ENCODE peak calls at places on chromosomes 11 and 22, in four cellular contexts. V is non-pigmented ciliary epithelial cell; L is activated CD8-positive, alpha-beta memory T cell treated with anti-CD3 and anti-CD28 coated beads for 1 hour; R is stimulated activated naive CD4-positive, alpha-beta T cell. T is an unnamed sample.

GRCh38 chr11:130789241-130789640 is 127.0 kb downstream of the SNX19 start:
- DNase-seq in V (no peak), L (no peak), R (no peak), T (no peak)

GRCh38 chr11:75269896-75270295 is 29.3 kb downstream of the TPBGL start:
- DNase-seq in V (no peak), L (no peak), R (no peak), T (no peak)

GRCh38 chr22:44702479-44703219 is 645 bp downstream of the PRR5 start:
- DNase-seq in V (no peak), L (no peak), R (peak), T (no peak)

GRCh38 chr11:117610901-117611300 is 186.1 kb downstream of the DSCAML1 start:
- DNase-seq in V (no peak), L (no peak), R (no peak), T (no peak)

GRCh38 chr11:1338201-1339065 is 29.0 kb upstream of the TOLLIP start:
- DNase-seq in V (no peak), L (no peak), R (peak), T (no peak)

GRCh38 chr11:112539741-112540140 is 279.1 kb upstream of the PLET1 start:
- DNase-seq in V (no peak), L (no peak), R (no peak), T (no peak)

GRCh38 chr11:94805994-94806393 is 37.8 kb downstream of the AMOTL1 start:
- DNase-seq in V (no peak), L (no peak), R (no peak), T (no peak)

GRCh38 chr22:31526275-31526674 is 29.9 kb downstream of the SFI1 start:
- DNase-seq in V (no peak), L (no peak), R (no peak), T (no peak)

GRCh38 chr11:33478111-33478573 is 221.0 kb downstream of the HIPK3 start:
- DNase-seq in V (no peak), L (no peak), R (no peak), T (no peak)

GRCh38 chr11:45285931-45286632 is at the start of gene SYT13:
- DNase-seq in V (no peak), L (no peak), R (no peak), T (no peak)

GRCh38 chr22:43777204-43777671 is 34.9 kb downstream of the EFCAB6 start:
- DNase-seq in V (peak), L (no peak), R (no peak), T (no peak)

GRCh38 chr11:36022891-36023290 is 79.0 kb downstream of the LDLRAD3 start:
- DNase-seq in V (no peak), L (no peak), R (no peak), T (no peak)

GRCh38 chr11:112588252-112588668 is 327.6 kb upstream of the PLET1 start:
- DNase-seq in V (peak), L (no peak), R (peak), T (peak)

GRCh38 chr11:27241316-27242122 is 121.5 kb downstream of the CCDC34 start:
- DNase-seq in V (no peak), L (no peak), R (no peak), T (no peak)

GRCh38 chr11:12189543-12190235 is 79.3 kb downstream of the MICAL2 start:
- DNase-seq in V (no peak), L (no peak), R (peak), T (peak)

GRCh38 chr11:12087075-12087775 is 23.2 kb upstream of the MICAL2 start:
- DNase-seq in V (no peak), L (no peak), R (peak), T (peak)

GRCh38 chr11:18523079-18523478 is 3.7 kb downstream of the TSG101 start:
- DNase-seq in V (no peak), L (no peak), R (no peak), T (no peak)

GRCh38 chr11:1744137-1744878 is 6.1 kb downstream of the IFITM10 start:
- DNase-seq in V (no peak), L (no peak), R (no peak), T (no peak)

GRCh38 chr11:36500315-36500721 is 9.8 kb downstream of the TRAF6 start:
- DNase-seq in V (peak), L (no peak), R (no peak), T (no peak)

GRCh38 chr22:49372530-49373288 is 455.0 kb downstream of the BRD1 start:
- DNase-seq in V (no peak), L (no peak), R (no peak), T (no peak)

GRCh38 chr11:63375434-63375833 is 5.8 kb downstream of the SLC22A9 start:
- DNase-seq in V (no peak), L (no peak), R (no peak), T (no peak)

GRCh38 chr11:45827123-45827522 is 20.2 kb upstream of the CRY2 start:
- DNase-seq in V (no peak), L (no peak), R (no peak), T (no peak)

GRCh38 chr11:134313821-134314607 is 17.8 kb upstream of the GLB1L2 start:
- DNase-seq in V (no peak), L (no peak), R (no peak), T (no peak)

GRCh38 chr22:48135641-48136040 is 1373.2 kb downstream of the TBC1D22A start:
- DNase-seq in V (no peak), L (no peak), R (no peak), T (no peak)

GRCh38 chr22:47630741-47631534 is 868.5 kb downstream of the TBC1D22A start:
- DNase-seq in V (no peak), L (no peak), R (no peak), T (no peak)

GRCh38 chr11:20134991-20135736 is 25.1 kb downstream of the DBX1 start:
- DNase-seq in V (no peak), L (no peak), R (no peak), T (no peak)

GRCh38 chr22:49403102-49403501 is 424.6 kb downstream of the BRD1 start:
- DNase-seq in V (no peak), L (no peak), R (no peak), T (no peak)

GRCh38 chr11:83441171-83441570 is 155.0 kb upstream of the CCDC90B start:
- DNase-seq in V (no peak), L (no peak), R (no peak), T (no peak)

GRCh38 chr22:22710719-22711531 is 66.5 kb downstream of the GGTLC2 start:
- DNase-seq in V (no peak), L (peak), R (peak), T (peak)

GRCh38 chr11:9146477-9146876 is 55.1 kb upstream of the SCUBE2 start:
- DNase-seq in V (no peak), L (no peak), R (no peak), T (no peak)

GRCh38 chr11:19992162-19992561 is 168.1 kb downstream of the DBX1 start:
- DNase-seq in V (no peak), L (no peak), R (no peak), T (no peak)

GRCh38 chr22:17472886-17473285 is 90.4 kb upstream of the SLC25A18 start:
- DNase-seq in V (no peak), L (no peak), R (no peak), T (no peak)

GRCh38 chr11:8566613-8567210 is 27.3 kb downstream of the STK33 start:
- DNase-seq in V (no peak), L (no peak), R (peak), T (no peak)

GRCh38 chr22:28094831-28095230 is 175.8 kb upstream of the PITPNB start:
- DNase-seq in V (no peak), L (no peak), R (no peak), T (no peak)

GRCh38 chr22:44583854-44584253 is 85.8 kb upstream of the RTL6 start:
- DNase-seq in V (no peak), L (no peak), R (no peak), T (no peak)

T was measured in central memory CD4-positive, alpha-beta T cell.